ENCODE peak calls at places on chromosomes 3 and 15, in nine cellular contexts. One of them, this sample, is unnamed.

GRCh38 chr3:69241769-69242168 is 119.4 kb upstream of the LMOD3 start:
- DNase-seq in H1: no peak
- DNase-seq in SJSA1: no peak
- DNase-seq in CD8-positive, alpha-beta memory T cell: no peak
- DNase-seq in caudate nucleus: no peak
- DNase-seq in CD4-positive, alpha-beta memory T cell: no peak
- DNase-seq in Panc1: no peak
- DNase-seq in adrenal gland: no peak
- DNase-seq in pancreas: no peak
- DNase-seq in this sample: no peak

GRCh38 chr3:113018461-113019181 is 27.8 kb downstream of the GTPBP8 start:
- DNase-seq in H1: no peak
- DNase-seq in SJSA1: no peak
- DNase-seq in CD8-positive, alpha-beta memory T cell: no peak
- DNase-seq in caudate nucleus: no peak
- DNase-seq in CD4-positive, alpha-beta memory T cell: peak; percentile 22
- DNase-seq in Panc1: peak; percentile 4
- DNase-seq in adrenal gland: no peak
- DNase-seq in pancreas: no peak
- DNase-seq in this sample: no peak

GRCh38 chr15:46411900-46412299 is 777.1 kb downstream of the SQOR start:
- DNase-seq in H1: no peak
- DNase-seq in SJSA1: no peak
- DNase-seq in CD8-positive, alpha-beta memory T cell: no peak
- DNase-seq in caudate nucleus: no peak
- DNase-seq in CD4-positive, alpha-beta memory T cell: no peak
- DNase-seq in Panc1: no peak
- DNase-seq in adrenal gland: no peak
- DNase-seq in pancreas: no peak
- DNase-seq in this sample: no peak

GRCh38 chr15:44082558-44083151 is 112.4 kb downstream of the FRMD5 start:
- DNase-seq in H1: no peak
- DNase-seq in SJSA1: no peak
- DNase-seq in CD8-positive, alpha-beta memory T cell: no peak
- DNase-seq in caudate nucleus: no peak
- DNase-seq in CD4-positive, alpha-beta memory T cell: no peak
- DNase-seq in Panc1: no peak
- DNase-seq in adrenal gland: no peak
- DNase-seq in pancreas: no peak
- DNase-seq in this sample: no peak

GRCh38 chr3:47310391-47310790 is 27.6 kb downstream of the KLHL18 start:
- DNase-seq in H1: no peak
- DNase-seq in SJSA1: no peak
- DNase-seq in CD8-positive, alpha-beta memory T cell: no peak
- DNase-seq in caudate nucleus: no peak
- DNase-seq in CD4-positive, alpha-beta memory T cell: no peak
- DNase-seq in Panc1: no peak
- DNase-seq in adrenal gland: no peak
- DNase-seq in pancreas: no peak
- DNase-seq in this sample: no peak

GRCh38 chr15:64586259-64586658 is 125.9 kb downstream of the ZNF609 start:
- DNase-seq in H1: no peak
- DNase-seq in SJSA1: no peak
- DNase-seq in CD8-positive, alpha-beta memory T cell: no peak
- DNase-seq in caudate nucleus: no peak
- DNase-seq in CD4-positive, alpha-beta memory T cell: no peak
- DNase-seq in Panc1: no peak
- DNase-seq in adrenal gland: no peak
- DNase-seq in pancreas: no peak
- DNase-seq in this sample: no peak

GRCh38 chr3:63980019-63980418 is 43.3 kb downstream of the PSMD6 start:
- DNase-seq in H1: no peak
- DNase-seq in SJSA1: no peak
- DNase-seq in CD8-positive, alpha-beta memory T cell: no peak
- DNase-seq in caudate nucleus: no peak
- DNase-seq in CD4-positive, alpha-beta memory T cell: no peak
- DNase-seq in Panc1: no peak
- DNase-seq in adrenal gland: no peak
- DNase-seq in pancreas: no peak
- DNase-seq in this sample: no peak

GRCh38 chr3:149783576-149783975 is 8.8 kb downstream of the ANKUB1 start:
- DNase-seq in H1: no peak
- DNase-seq in SJSA1: peak; percentile 94
- DNase-seq in CD8-positive, alpha-beta memory T cell: no peak
- DNase-seq in caudate nucleus: no peak
- DNase-seq in CD4-positive, alpha-beta memory T cell: no peak
- DNase-seq in Panc1: no peak
- DNase-seq in adrenal gland: no peak
- DNase-seq in pancreas: no peak
- DNase-seq in this sample: no peak

GRCh38 chr3:52983336-52983807 is 62.5 kb downstream of the SFMBT1 start:
- DNase-seq in H1: no peak
- DNase-seq in SJSA1: no peak
- DNase-seq in CD8-positive, alpha-beta memory T cell: no peak
- DNase-seq in caudate nucleus: no peak
- DNase-seq in CD4-positive, alpha-beta memory T cell: peak; percentile 87
- DNase-seq in Panc1: no peak
- DNase-seq in adrenal gland: no peak
- DNase-seq in pancreas: no peak
- DNase-seq in this sample: no peak

GRCh38 chr3:151327571-151328198 is 1.7 kb downstream of the P2RY13 start:
- DNase-seq in H1: no peak
- DNase-seq in SJSA1: peak; percentile 38
- DNase-seq in CD8-positive, alpha-beta memory T cell: no peak
- DNase-seq in caudate nucleus: no peak
- DNase-seq in CD4-positive, alpha-beta memory T cell: peak; percentile 4
- DNase-seq in Panc1: no peak
- DNase-seq in adrenal gland: no peak
- DNase-seq in pancreas: no peak
- DNase-seq in this sample: no peak

GRCh38 chr3:170038434-170039110 is 777 bp downstream of the GPR160 start:
- DNase-seq in H1: peak; percentile 77
- DNase-seq in SJSA1: no peak
- DNase-seq in CD8-positive, alpha-beta memory T cell: no peak
- DNase-seq in caudate nucleus: peak; percentile 5
- DNase-seq in CD4-positive, alpha-beta memory T cell: peak; percentile 35
- DNase-seq in Panc1: no peak
- DNase-seq in adrenal gland: no peak
- DNase-seq in pancreas: peak; percentile 51
- DNase-seq in this sample: peak; percentile 63

GRCh38 chr15:76994001-76994400 is 925 bp upstream of the PSTPIP1 start:
- DNase-seq in H1: no peak
- DNase-seq in SJSA1: no peak
- DNase-seq in CD8-positive, alpha-beta memory T cell: peak; percentile 50
- DNase-seq in caudate nucleus: no peak
- DNase-seq in CD4-positive, alpha-beta memory T cell: peak; percentile 46
- DNase-seq in Panc1: no peak
- DNase-seq in adrenal gland: no peak
- DNase-seq in pancreas: no peak
- DNase-seq in this sample: no peak

GRCh38 chr3:122325769-122326168 is 721 bp downstream of the CSTA start:
- DNase-seq in H1: no peak
- DNase-seq in SJSA1: no peak
- DNase-seq in CD8-positive, alpha-beta memory T cell: no peak
- DNase-seq in caudate nucleus: no peak
- DNase-seq in CD4-positive, alpha-beta memory T cell: no peak
- DNase-seq in Panc1: no peak
- DNase-seq in adrenal gland: no peak
- DNase-seq in pancreas: no peak
- DNase-seq in this sample: no peak

GRCh38 chr15:35909414-35909813 is 363.4 kb upstream of the DPH6 start:
- DNase-seq in H1: no peak
- DNase-seq in SJSA1: no peak
- DNase-seq in CD8-positive, alpha-beta memory T cell: no peak
- DNase-seq in caudate nucleus: no peak
- DNase-seq in CD4-positive, alpha-beta memory T cell: no peak
- DNase-seq in Panc1: no peak
- DNase-seq in adrenal gland: no peak
- DNase-seq in pancreas: no peak
- DNase-seq in this sample: no peak

GRCh38 chr15:48005077-48005476 is 115.7 kb upstream of the SLC24A5 start:
- DNase-seq in H1: no peak
- DNase-seq in SJSA1: no peak
- DNase-seq in CD8-positive, alpha-beta memory T cell: no peak
- DNase-seq in caudate nucleus: no peak
- DNase-seq in CD4-positive, alpha-beta memory T cell: no peak
- DNase-seq in Panc1: no peak
- DNase-seq in adrenal gland: no peak
- DNase-seq in pancreas: no peak
- DNase-seq in this sample: no peak

GRCh38 chr15:48003447-48003846 is 117.3 kb upstream of the SLC24A5 start:
- DNase-seq in H1: no peak
- DNase-seq in SJSA1: no peak
- DNase-seq in CD8-positive, alpha-beta memory T cell: no peak
- DNase-seq in caudate nucleus: no peak
- DNase-seq in CD4-positive, alpha-beta memory T cell: no peak
- DNase-seq in Panc1: no peak
- DNase-seq in adrenal gland: no peak
- DNase-seq in pancreas: no peak
- DNase-seq in this sample: no peak

GRCh38 chr15:48002772-48003171 is 118.0 kb upstream of the SLC24A5 start:
- DNase-seq in H1: no peak
- DNase-seq in SJSA1: no peak
- DNase-seq in CD8-positive, alpha-beta memory T cell: no peak
- DNase-seq in caudate nucleus: no peak
- DNase-seq in CD4-positive, alpha-beta memory T cell: no peak
- DNase-seq in Panc1: no peak
- DNase-seq in adrenal gland: no peak
- DNase-seq in pancreas: no peak
- DNase-seq in this sample: no peak

GRCh38 chr15:48010321-48010720 is 110.5 kb upstream of the SLC24A5 start:
- DNase-seq in H1: no peak
- DNase-seq in SJSA1: no peak
- DNase-seq in CD8-positive, alpha-beta memory T cell: no peak
- DNase-seq in caudate nucleus: no peak
- DNase-seq in CD4-positive, alpha-beta memory T cell: no peak
- DNase-seq in Panc1: no peak
- DNase-seq in adrenal gland: no peak
- DNase-seq in pancreas: no peak
- DNase-seq in this sample: no peak

GRCh38 chr15:48005921-48006541 is 114.8 kb upstream of the SLC24A5 start:
- DNase-seq in H1: no peak
- DNase-seq in SJSA1: no peak
- DNase-seq in CD8-positive, alpha-beta memory T cell: no peak
- DNase-seq in caudate nucleus: no peak
- DNase-seq in CD4-positive, alpha-beta memory T cell: no peak
- DNase-seq in Panc1: no peak
- DNase-seq in adrenal gland: no peak
- DNase-seq in pancreas: no peak
- DNase-seq in this sample: no peak
- H3K27ac ChIP-seq in H1: no peak overlapping the region
- H3K27ac ChIP-seq in SJSA1: no peak overlapping the region
- H3K27ac ChIP-seq in CD8-positive, alpha-beta memory T cell: no peak overlapping the region
- H3K27ac ChIP-seq in caudate nucleus: no peak overlapping the region
- H3K27ac ChIP-seq in CD4-positive, alpha-beta memory T cell: no peak overlapping the region
- H3K27ac ChIP-seq in Panc1: no peak overlapping the region
- H3K27ac ChIP-seq in adrenal gland: no peak overlapping the region
- H3K27ac ChIP-seq in pancreas: no peak overlapping the region
- H3K27ac ChIP-seq in this sample: no peak overlapping the region

GRCh38 chr3:78798266-78798832 is 969.4 kb downstream of the ROBO1 start:
- DNase-seq in H1: no peak
- DNase-seq in SJSA1: no peak
- DNase-seq in CD8-positive, alpha-beta memory T cell: no peak
- DNase-seq in caudate nucleus: no peak
- DNase-seq in CD4-positive, alpha-beta memory T cell: no peak
- DNase-seq in Panc1: no peak
- DNase-seq in adrenal gland: no peak
- DNase-seq in pancreas: no peak
- DNase-seq in this sample: no peak
- H3K27ac ChIP-seq in H1: no peak overlapping the region
- H3K27ac ChIP-seq in SJSA1: no peak overlapping the region
- H3K27ac ChIP-seq in CD8-positive, alpha-beta memory T cell: no peak overlapping the region
- H3K27ac ChIP-seq in caudate nucleus: no peak overlapping the region
- H3K27ac ChIP-seq in CD4-positive, alpha-beta memory T cell: no peak overlapping the region
- H3K27ac ChIP-seq in Panc1: no peak overlapping the region
- H3K27ac ChIP-seq in adrenal gland: no peak overlapping the region
- H3K27ac ChIP-seq in pancreas: no peak overlapping the region
- H3K27ac ChIP-seq in this sample: no peak overlapping the region

DNA sequence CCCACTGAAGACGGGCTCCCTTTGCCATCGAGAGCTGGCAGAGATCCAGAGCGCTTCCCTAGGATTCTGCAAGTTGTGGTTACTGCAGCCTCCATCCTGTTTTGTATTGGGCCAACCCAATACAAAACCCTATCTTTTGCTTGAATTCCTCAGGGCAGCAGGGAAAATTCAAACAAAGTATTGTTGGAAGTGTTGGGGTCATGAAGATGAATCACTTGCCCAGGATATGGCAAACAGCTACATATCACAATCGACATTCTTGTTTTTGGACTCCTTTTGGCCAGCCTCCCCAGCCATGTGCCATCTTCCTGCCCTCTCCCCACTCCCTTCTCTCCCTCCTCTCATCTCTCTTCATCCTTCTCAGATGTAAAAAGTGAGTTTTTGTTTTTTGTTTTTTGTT is 100.0 kb upstream of the TRIM42 start:
- DNase-seq in H1: no peak
- DNase-seq in SJSA1: no peak
- DNase-seq in CD8-positive, alpha-beta memory T cell: no peak
- DNase-seq in caudate nucleus: no peak
- DNase-seq in CD4-positive, alpha-beta memory T cell: no peak
- DNase-seq in Panc1: no peak
- DNase-seq in adrenal gland: no peak
- DNase-seq in pancreas: no peak
- DNase-seq in this sample: no peak
- H3K27ac ChIP-seq in H1: no peak overlapping the region
- H3K27ac ChIP-seq in SJSA1: no peak overlapping the region
- H3K27ac ChIP-seq in CD8-positive, alpha-beta memory T cell: no peak overlapping the region
- H3K27ac ChIP-seq in caudate nucleus: no peak overlapping the region
- H3K27ac ChIP-seq in CD4-positive, alpha-beta memory T cell: no peak overlapping the region
- H3K27ac ChIP-seq in Panc1: no peak overlapping the region
- H3K27ac ChIP-seq in adrenal gland: no peak overlapping the region
- H3K27ac ChIP-seq in pancreas: no peak overlapping the region
- H3K27ac ChIP-seq in this sample: no peak overlapping the region

DNA sequence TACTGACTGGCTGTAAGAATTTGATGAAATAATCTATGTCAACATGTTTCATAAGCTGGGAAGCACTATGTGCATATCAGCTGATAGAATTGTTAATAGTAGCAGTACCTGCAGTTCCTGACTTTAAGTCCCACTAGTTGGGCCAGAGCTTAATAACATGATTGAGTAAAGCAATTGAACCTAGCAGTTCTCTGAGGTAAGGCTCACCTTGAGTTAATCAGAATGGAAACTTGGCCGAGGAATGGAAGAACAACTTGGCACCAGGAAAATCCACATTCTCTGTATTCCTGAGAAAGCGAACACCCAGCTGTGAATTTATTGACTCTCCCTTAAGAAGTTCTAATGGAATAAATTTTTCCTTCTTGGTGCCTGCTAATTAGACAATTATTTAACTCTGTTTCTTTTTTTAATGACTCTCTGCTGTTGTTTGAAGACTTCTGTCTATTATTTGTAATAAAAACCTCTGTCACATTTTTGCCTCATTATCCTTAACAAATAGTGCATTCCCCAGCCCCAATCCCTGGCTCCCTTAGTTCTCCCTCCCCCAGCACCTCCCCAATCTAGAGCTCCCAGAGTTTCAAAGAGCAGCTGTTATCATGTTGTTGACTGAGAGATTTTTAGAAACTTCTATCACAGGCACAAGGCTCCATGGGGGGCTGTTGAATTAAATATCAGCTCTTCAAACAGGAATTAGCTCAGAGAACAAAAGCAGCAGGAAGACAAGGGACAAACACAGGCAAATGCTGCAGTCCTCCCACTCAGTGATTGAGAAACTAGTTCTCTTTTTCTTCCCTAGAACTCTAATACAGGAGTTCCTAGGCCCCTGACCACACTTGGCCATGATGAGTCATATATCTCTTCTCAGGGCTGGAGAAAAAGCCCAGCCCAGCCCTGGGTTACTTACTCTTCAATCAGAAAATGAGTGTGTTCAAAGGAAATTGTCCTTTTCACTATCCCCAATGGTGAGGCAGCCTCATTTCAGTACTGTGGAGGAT is 262.3 kb downstream of the IGSF11 start:
- DNase-seq in H1: no peak
- DNase-seq in SJSA1: no peak
- DNase-seq in CD8-positive, alpha-beta memory T cell: no peak
- DNase-seq in caudate nucleus: no peak
- DNase-seq in CD4-positive, alpha-beta memory T cell: no peak
- DNase-seq in Panc1: no peak
- DNase-seq in adrenal gland: no peak
- DNase-seq in pancreas: peak; percentile 13
- DNase-seq in this sample: no peak
- H3K27ac ChIP-seq in H1: no peak overlapping the region
- H3K27ac ChIP-seq in SJSA1: no peak overlapping the region
- H3K27ac ChIP-seq in CD8-positive, alpha-beta memory T cell: no peak overlapping the region
- H3K27ac ChIP-seq in caudate nucleus: no peak overlapping the region
- H3K27ac ChIP-seq in CD4-positive, alpha-beta memory T cell: no peak overlapping the region
- H3K27ac ChIP-seq in Panc1: no peak overlapping the region
- H3K27ac ChIP-seq in adrenal gland: no peak overlapping the region
- H3K27ac ChIP-seq in pancreas: no peak overlapping the region
- H3K27ac ChIP-seq in this sample: no peak overlapping the region